ENCODE peak calls at places on chromosome 17, in six cellular contexts. V is HepG2, W is A549, R is GM12878, X is endothelial cell of umbilical vein, E is K562. C is an unnamed sample.

GRCh38 chr17:48907713-48908046 is 527 bp upstream of the UBE2Z start:
- DNase-seq in V (no peak), E (no peak), R (no peak), X (no peak), W (peak; percentile 80), C (no peak)

GRCh38 chr17:29379084-29379811 is 10.9 kb upstream of the TAOK1 start:
- DNase-seq in R (no peak), X (peak; percentile 44), E (no peak), V (no peak), W (no peak), C (no peak)

GRCh38 chr17:40070895-40071719 is 8.3 kb downstream of the THRA start:
- DNase-seq in R (no peak), E (no peak), V (no peak), X (no peak), W (peak; percentile 84), C (peak; percentile 15)

GRCh38 chr17:69539274-69539673 is 124.8 kb downstream of the MAP2K6 start:
- DNase-seq in R (no peak), X (no peak), V (no peak), W (no peak), E (no peak), C (no peak)

GRCh38 chr17:72400863-72401262 is 280.0 kb downstream of the SOX9 start:
- DNase-seq in X (no peak), R (no peak), E (no peak), V (no peak), W (no peak), C (no peak)

GRCh38 chr17:39653662-39654331 is 11.4 kb upstream of the TCAP start:
- DNase-seq in X (peak; percentile 35), W (peak; percentile 67), R (no peak), E (peak; percentile 91), V (peak; percentile 79), C (peak; percentile 78)

GRCh38 chr17:16255481-16255901 is 38.5 kb downstream of the PIGL start:
- DNase-seq in R (no peak), V (peak; percentile 22), W (no peak), X (peak; percentile 55), E (no peak), C (no peak)

GRCh38 chr17:58525239-58525638 is 10.8 kb upstream of the MTMR4 start:
- DNase-seq in R (no peak), V (no peak), E (no peak), X (peak; percentile 82), W (no peak), C (no peak)

DNA sequence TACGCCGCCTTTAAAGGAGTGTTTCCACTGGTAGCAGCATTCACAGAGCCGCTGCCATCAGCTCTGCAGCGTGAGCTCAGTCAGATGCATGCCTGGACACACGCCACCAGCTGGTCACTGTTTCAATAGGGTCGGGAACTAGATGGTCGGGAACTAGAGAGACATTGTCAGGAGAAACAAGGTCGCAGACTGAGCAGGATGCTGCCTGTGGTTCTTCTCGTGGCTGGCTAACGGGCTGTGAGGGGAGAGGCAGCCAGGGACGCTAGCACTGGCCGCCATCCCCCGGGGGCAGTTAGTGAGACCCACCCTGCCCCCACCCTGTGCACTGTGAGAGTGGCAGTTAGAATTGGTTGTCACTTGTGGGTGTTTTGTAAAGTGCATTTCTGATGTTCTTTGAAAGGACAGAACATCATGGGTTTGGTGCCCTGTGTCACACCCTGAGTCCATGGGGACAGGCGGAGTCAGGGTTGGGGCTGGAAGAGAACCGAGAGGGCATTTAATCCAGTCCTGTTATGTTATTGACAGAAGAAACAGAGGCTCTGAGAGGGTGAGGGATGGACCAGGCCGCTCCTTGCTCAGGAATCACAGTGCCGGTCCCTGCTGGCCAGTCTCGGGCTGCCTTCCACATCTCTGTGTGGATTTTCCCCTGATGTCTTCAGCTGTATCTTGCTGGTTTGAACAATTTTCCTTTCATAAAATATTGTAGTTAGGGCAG is 86.4 kb downstream of the SPECC1 start:
- DNase-seq in W (peak; percentile 65), V (peak; percentile 43), X (peak; percentile 27), E (peak; percentile 18), R (no peak), C (peak; percentile 45)
- TF ChIP-seq MYC in W (no peak), V (no peak), X (no peak), E (no peak), R (no peak), C (no peak)

GRCh38 chr17:4463818-4464501 is 30.2 kb downstream of the SPNS3 start:
- DNase-seq in W (no peak), E (no peak), V (no peak), R (no peak), X (no peak), C (no peak)
- TF ChIP-seq MYC in W (no peak), E (no peak), V (no peak), R (no peak), X (no peak), C (no peak)

DNA sequence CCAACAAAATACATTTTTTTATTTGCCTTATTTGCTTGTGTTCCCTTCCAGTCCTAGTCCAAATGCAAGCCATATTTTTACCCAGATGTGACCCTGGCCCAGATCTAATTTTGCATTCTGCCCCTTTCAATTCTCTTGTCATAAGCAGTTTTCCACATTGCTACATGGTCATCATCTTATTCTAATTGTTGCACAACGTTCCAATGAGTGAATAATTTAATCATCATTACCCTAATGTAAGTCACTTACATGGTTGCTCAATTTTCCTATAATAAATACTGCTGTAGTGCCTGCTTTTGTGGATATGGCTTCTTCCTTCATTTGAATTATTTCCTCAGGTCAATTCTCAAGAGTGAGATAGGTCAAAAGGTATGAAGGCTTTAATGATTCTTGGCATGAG is 12.8 kb downstream of the RSAD1 start:
- DNase-seq in W (no peak), R (no peak), X (peak; percentile 32), E (no peak), V (no peak), C (no peak)
- TF ChIP-seq MYC in W (no peak), R (no peak), X (no peak), E (no peak), V (no peak), C (no peak)

DNA sequence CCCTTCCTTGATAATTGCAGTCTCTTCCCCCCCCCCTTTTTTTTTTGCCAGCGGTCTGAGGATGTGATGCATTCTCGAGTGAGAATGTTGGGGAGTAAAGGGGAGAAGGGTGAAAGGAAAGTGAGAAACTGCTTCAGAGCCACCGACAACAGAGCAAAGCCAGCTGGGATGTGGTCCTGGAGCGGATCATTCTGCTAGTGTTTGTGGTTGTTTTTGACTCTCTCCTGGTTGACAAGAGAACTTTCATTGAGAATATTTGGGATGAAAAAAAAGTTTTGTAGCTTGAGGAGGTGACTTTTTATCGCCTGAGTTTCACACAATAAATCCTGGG is 1.3 kb downstream of the NF1 start:
- DNase-seq in X (no peak), V (no peak), W (no peak), R (no peak), E (peak; percentile 13), C (no peak)
- TF ChIP-seq MYC in X (no peak), V (no peak), W (no peak), R (no peak), E (no peak), C (no peak)

DNA sequence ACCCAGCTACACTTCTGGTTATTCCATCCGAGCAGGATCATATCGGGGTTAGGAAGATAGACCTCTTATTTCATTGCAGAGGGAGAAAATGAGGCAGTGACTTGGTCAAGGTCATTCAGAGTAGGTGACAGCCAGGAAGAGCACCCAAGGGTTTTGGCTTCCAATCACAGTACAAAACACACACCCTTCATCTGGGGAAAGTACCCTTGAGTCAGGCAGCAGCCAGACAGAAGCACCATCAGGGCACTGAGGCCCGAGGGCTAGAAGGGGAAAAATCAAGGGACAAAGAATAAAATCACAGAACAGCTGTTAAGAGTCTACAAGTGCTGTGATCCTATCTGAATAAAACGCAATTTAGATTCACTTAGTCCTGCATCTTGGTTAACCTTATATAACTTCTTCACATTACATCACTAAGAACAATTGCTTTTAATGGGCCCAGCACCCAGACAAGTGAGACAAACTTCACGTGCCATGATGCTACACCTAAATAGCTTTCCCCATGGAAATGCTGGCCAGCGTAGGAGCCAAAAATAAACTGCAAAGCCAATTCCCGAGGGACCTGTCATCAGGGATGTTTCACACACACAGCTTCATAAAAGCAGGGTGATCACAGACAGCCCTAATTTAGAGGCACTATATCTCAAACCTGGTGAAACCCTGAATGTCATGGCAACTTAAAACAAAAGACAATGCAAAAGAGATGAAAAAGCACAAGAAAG is 4.9 kb downstream of the UBE2O start:
- DNase-seq in E (no peak), W (no peak), R (no peak), X (no peak), V (no peak), C (no peak)
- TF ChIP-seq MYC in E (no peak), W (no peak), R (no peak), X (no peak), V (no peak), C (no peak)